ENCODE peak calls at places on chromosomes 7 and 10, in seven cellular contexts. K, B, G, Z, C, M and X are unnamed samples.

GRCh38 chr10:129332476-129332875 is 134.6 kb upstream of the MGMT start:
- DNase-seq in K (no peak), M (peak), Z (peak), C (no peak), G (no peak), B (no peak), X (no peak)

GRCh38 chr7:91847881-91848599 is 32.5 kb downstream of the MTERF1 start:
- DNase-seq in C (no peak), G (no peak), Z (peak), K (no peak), B (no peak), M (no peak), X (no peak)

GRCh38 chr7:81710751-81711150 is 59.1 kb downstream of the HGF start:
- DNase-seq in Z (no peak), G (no peak), C (no peak), K (no peak), B (no peak), M (no peak), X (no peak)

GRCh38 chr7:155277385-155277994 is 20.2 kb upstream of the INSIG1 start:
- DNase-seq in K (no peak), B (no peak), M (no peak), C (no peak), G (no peak), Z (no peak), X (no peak)

GRCh38 chr7:143882020-143882610 is 19.9 kb downstream of the TCAF1 start:
- DNase-seq in B (no peak), M (no peak), C (peak), Z (no peak), K (no peak), G (no peak), X (peak)

GRCh38 chr7:39027491-39027890 is 49.8 kb downstream of the POU6F2 start:
- DNase-seq in M (no peak), C (no peak), B (no peak), G (no peak), K (no peak), Z (no peak), X (no peak)

GRCh38 chr7:117019287-117019686 is 66.0 kb downstream of the ST7 start:
- DNase-seq in G (no peak), Z (no peak), C (no peak), M (peak), B (no peak), K (peak), X (no peak)

GRCh38 chr7:31811650-31812461 is 124.8 kb downstream of the PPP1R17 start:
- DNase-seq in G (no peak), C (peak), Z (peak), B (no peak), M (no peak), K (no peak), X (no peak)

GRCh38 chr10:8352696-8353095 is 298.2 kb downstream of the GATA3 start:
- DNase-seq in K (no peak), G (no peak), C (no peak), M (no peak), Z (no peak), B (no peak), X (no peak)

GRCh38 chr7:24821045-24821853 is 64.0 kb upstream of the GSDME start:
- DNase-seq in G (peak), M (peak), K (peak), C (no peak), B (peak), Z (peak), X (peak)
- TF ChIP-seq CTCF in G (no peak), M (no peak), K (peak), C (no peak), B (no peak), Z (peak), X (peak)

GRCh38 chr10:3077940-3078630 is 10.7 kb downstream of the PFKP start:
- DNase-seq in B (no peak), Z (no peak), K (no peak), M (no peak), G (no peak), C (no peak), X (no peak)
- TF ChIP-seq CTCF in B (no peak), Z (no peak), K (no peak), M (no peak), G (no peak), C (no peak), X (no peak)

GRCh38 chr7:142790565-142790964 is 19.8 kb downstream of the PRSS2 start:
- DNase-seq in M (no peak), K (no peak), Z (no peak), G (no peak), B (no peak), C (no peak), X (no peak)
- TF ChIP-seq CTCF in M (no peak), K (no peak), Z (no peak), G (no peak), B (no peak), C (no peak), X (no peak)

GRCh38 chr7:105643384-105643783 is 62.1 kb upstream of the EFCAB10 start:
- DNase-seq in C (peak), K (no peak), G (no peak), M (no peak), Z (no peak), B (no peak), X (no peak)
- TF ChIP-seq CTCF in C (peak), K (no peak), G (no peak), M (no peak), Z (no peak), B (no peak), X (no peak)

DNA sequence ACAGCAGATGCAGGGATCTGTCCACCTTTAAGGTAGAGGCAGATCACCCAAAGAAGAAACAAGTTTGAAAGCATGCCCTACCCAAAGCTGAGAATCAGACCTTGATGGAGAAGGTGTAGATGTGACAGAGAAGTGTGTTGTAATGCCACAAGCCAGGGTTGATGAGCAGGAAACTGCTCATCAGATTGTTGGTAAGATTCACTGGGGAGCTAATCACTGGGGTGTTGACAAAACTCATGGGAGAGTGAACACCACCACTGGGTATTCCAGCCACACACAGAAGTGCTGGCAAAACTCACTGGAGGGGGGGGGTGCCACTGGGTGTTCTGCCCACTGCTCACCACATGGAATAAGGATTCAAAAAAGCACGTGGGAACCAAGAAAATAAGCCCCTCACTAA is 95.2 kb downstream of the IQUB start:
- DNase-seq in C (no peak), B (no peak), M (no peak), K (no peak), Z (no peak), G (no peak), X (no peak)
- TF ChIP-seq CTCF in C (no peak), B (no peak), M (no peak), K (no peak), Z (no peak), G (no peak), X (no peak)

DNA sequence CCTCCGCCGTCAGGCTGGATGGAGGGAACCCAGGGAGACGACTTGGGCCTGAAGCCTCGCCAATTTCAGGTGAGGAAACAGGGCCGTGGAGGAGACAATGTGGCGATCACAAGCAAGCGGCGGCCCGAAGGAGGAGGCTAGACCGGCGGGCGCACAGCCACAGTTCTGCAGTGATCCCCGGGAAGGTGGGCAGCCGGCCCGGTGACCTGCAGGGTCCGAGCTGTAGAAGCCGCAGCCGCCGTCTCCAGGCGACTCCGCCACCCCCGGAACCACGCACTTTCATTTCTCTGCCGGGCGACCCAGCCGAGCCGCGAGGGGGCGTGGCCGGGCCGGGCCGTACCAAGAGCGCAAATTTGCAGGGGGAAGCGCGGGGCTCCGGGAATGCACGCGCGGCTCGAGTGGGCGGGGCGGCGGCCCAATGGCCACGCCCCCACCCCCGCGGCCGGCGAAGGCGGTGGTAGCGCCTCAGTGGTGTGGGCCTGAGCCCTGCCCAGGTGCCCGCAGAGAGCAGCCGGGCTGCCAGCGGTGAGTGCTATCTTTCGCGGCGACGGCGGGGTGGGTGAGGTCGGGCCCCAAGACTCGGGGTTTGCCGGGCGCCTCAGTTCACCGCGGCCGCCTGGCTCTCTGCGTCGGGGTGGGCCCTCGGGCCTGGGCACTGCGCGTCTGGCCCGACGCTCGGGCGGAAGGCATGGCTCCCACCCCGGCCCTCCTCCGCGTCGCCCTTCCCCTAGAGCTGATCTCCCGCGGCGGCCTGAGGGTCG is at the start of gene POR:
- DNase-seq in M (peak), Z (peak), K (peak), C (peak), G (peak), B (peak), X (peak)
- TF ChIP-seq CTCF in M (no peak), Z (no peak), K (no peak), C (no peak), G (no peak), B (no peak), X (no peak)

GRCh38 chr7:96679886-96680285 is 29.8 kb downstream of the SEM1 start:
- DNase-seq in M (no peak), B (no peak), K (no peak), C (no peak), Z (no peak), G (no peak), X (no peak)
- TF ChIP-seq CTCF in M (no peak), B (no peak), K (no peak), C (no peak), Z (no peak), G (no peak), X (no peak)